ENCODE peak calls at places on chromosomes 13 and 19, in nine cellular contexts. One of them, this sample, is unnamed.

GRCh38 chr13:99313473-99313872 is 6.3 kb upstream of the GPR183 start:
- DNase-seq in NCI-H1092: no peak
- DNase-seq in activated T-helper 1 cell treated with Interleukin-2 at 50 U/mL for 16 hours: no peak
- DNase-seq in NCI-H1105 treated with DMSO at 0.1 percent for 48 hours: no peak
- DNase-seq in adrenal gland: no peak
- DNase-seq in RWPE1: no peak
- DNase-seq in cardiac muscle cell: peak
- DNase-seq in fibroblast of pulmonary artery: peak
- DNase-seq in immature natural killer cell: no peak
- DNase-seq in this sample: no peak

GRCh38 chr13:20487927-20488326 is 37.7 kb downstream of the CRYL1 start:
- DNase-seq in immature natural killer cell: no peak
- DNase-seq in activated T-helper 1 cell treated with Interleukin-2 at 50 U/mL for 16 hours: no peak
- DNase-seq in fibroblast of pulmonary artery: no peak
- DNase-seq in RWPE1: no peak
- DNase-seq in cardiac muscle cell: no peak
- DNase-seq in adrenal gland: no peak
- DNase-seq in NCI-H1092: no peak
- DNase-seq in NCI-H1105 treated with DMSO at 0.1 percent for 48 hours: no peak
- DNase-seq in this sample: no peak

GRCh38 chr19:21835810-21836444 is at the start of gene ZNF43:
- DNase-seq in fibroblast of pulmonary artery: peak
- DNase-seq in immature natural killer cell: peak
- DNase-seq in RWPE1: peak
- DNase-seq in NCI-H1092: peak
- DNase-seq in activated T-helper 1 cell treated with Interleukin-2 at 50 U/mL for 16 hours: peak
- DNase-seq in NCI-H1105 treated with DMSO at 0.1 percent for 48 hours: peak
- DNase-seq in cardiac muscle cell: peak
- DNase-seq in adrenal gland: peak
- DNase-seq in this sample: peak

GRCh38 chr19:3281026-3281425 is 56.6 kb downstream of the CELF5 start:
- DNase-seq in NCI-H1105 treated with DMSO at 0.1 percent for 48 hours: no peak
- DNase-seq in adrenal gland: no peak
- DNase-seq in RWPE1: no peak
- DNase-seq in cardiac muscle cell: no peak
- DNase-seq in activated T-helper 1 cell treated with Interleukin-2 at 50 U/mL for 16 hours: no peak
- DNase-seq in immature natural killer cell: no peak
- DNase-seq in NCI-H1092: no peak
- DNase-seq in fibroblast of pulmonary artery: no peak
- DNase-seq in this sample: no peak

GRCh38 chr13:81778350-81778749 is 1437.4 kb upstream of the SPRY2 start:
- DNase-seq in NCI-H1105 treated with DMSO at 0.1 percent for 48 hours: no peak
- DNase-seq in RWPE1: no peak
- DNase-seq in cardiac muscle cell: no peak
- DNase-seq in adrenal gland: no peak
- DNase-seq in activated T-helper 1 cell treated with Interleukin-2 at 50 U/mL for 16 hours: no peak
- DNase-seq in immature natural killer cell: no peak
- DNase-seq in fibroblast of pulmonary artery: no peak
- DNase-seq in NCI-H1092: no peak
- DNase-seq in this sample: no peak

GRCh38 chr13:24459234-24459633 is 53.3 kb downstream of the PARP4 start:
- DNase-seq in fibroblast of pulmonary artery: peak
- DNase-seq in activated T-helper 1 cell treated with Interleukin-2 at 50 U/mL for 16 hours: no peak
- DNase-seq in cardiac muscle cell: peak
- DNase-seq in NCI-H1105 treated with DMSO at 0.1 percent for 48 hours: no peak
- DNase-seq in NCI-H1092: no peak
- DNase-seq in immature natural killer cell: no peak
- DNase-seq in RWPE1: no peak
- DNase-seq in adrenal gland: no peak
- DNase-seq in this sample: no peak

GRCh38 chr13:106382569-106382968 is 152.9 kb downstream of the EFNB2 start:
- DNase-seq in adrenal gland: no peak
- DNase-seq in NCI-H1105 treated with DMSO at 0.1 percent for 48 hours: no peak
- DNase-seq in cardiac muscle cell: no peak
- DNase-seq in RWPE1: no peak
- DNase-seq in fibroblast of pulmonary artery: no peak
- DNase-seq in activated T-helper 1 cell treated with Interleukin-2 at 50 U/mL for 16 hours: no peak
- DNase-seq in NCI-H1092: no peak
- DNase-seq in immature natural killer cell: no peak
- DNase-seq in this sample: no peak

GRCh38 chr19:16051254-16052025 is 24.9 kb upstream of the TPM4 start:
- DNase-seq in NCI-H1105 treated with DMSO at 0.1 percent for 48 hours: no peak
- DNase-seq in immature natural killer cell: peak
- DNase-seq in NCI-H1092: no peak
- DNase-seq in fibroblast of pulmonary artery: peak
- DNase-seq in adrenal gland: no peak
- DNase-seq in RWPE1: no peak
- DNase-seq in cardiac muscle cell: peak
- DNase-seq in activated T-helper 1 cell treated with Interleukin-2 at 50 U/mL for 16 hours: peak
- DNase-seq in this sample: no peak

GRCh38 chr19:3692141-3693029 is 7.9 kb downstream of the PIP5K1C start:
- DNase-seq in fibroblast of pulmonary artery: no peak
- DNase-seq in RWPE1: no peak
- DNase-seq in NCI-H1105 treated with DMSO at 0.1 percent for 48 hours: no peak
- DNase-seq in activated T-helper 1 cell treated with Interleukin-2 at 50 U/mL for 16 hours: peak
- DNase-seq in cardiac muscle cell: no peak
- DNase-seq in adrenal gland: no peak
- DNase-seq in immature natural killer cell: peak
- DNase-seq in NCI-H1092: no peak
- DNase-seq in this sample: no peak

GRCh38 chr13:90185734-90186133 is 1161.8 kb upstream of the MIR17HG start:
- DNase-seq in fibroblast of pulmonary artery: no peak
- DNase-seq in activated T-helper 1 cell treated with Interleukin-2 at 50 U/mL for 16 hours: no peak
- DNase-seq in RWPE1: no peak
- DNase-seq in NCI-H1092: no peak
- DNase-seq in cardiac muscle cell: no peak
- DNase-seq in immature natural killer cell: no peak
- DNase-seq in adrenal gland: no peak
- DNase-seq in NCI-H1105 treated with DMSO at 0.1 percent for 48 hours: no peak
- DNase-seq in this sample: no peak

GRCh38 chr19:6718111-6718740 is 2.2 kb downstream of the C3 start:
- DNase-seq in activated T-helper 1 cell treated with Interleukin-2 at 50 U/mL for 16 hours: no peak
- DNase-seq in NCI-H1092: no peak
- DNase-seq in fibroblast of pulmonary artery: no peak
- DNase-seq in immature natural killer cell: no peak
- DNase-seq in cardiac muscle cell: no peak
- DNase-seq in adrenal gland: no peak
- DNase-seq in NCI-H1105 treated with DMSO at 0.1 percent for 48 hours: no peak
- DNase-seq in RWPE1: no peak
- DNase-seq in this sample: no peak

GRCh38 chr13:35388456-35388855 is 88.0 kb downstream of the MAB21L1 start:
- DNase-seq in NCI-H1105 treated with DMSO at 0.1 percent for 48 hours: no peak
- DNase-seq in immature natural killer cell: no peak
- DNase-seq in activated T-helper 1 cell treated with Interleukin-2 at 50 U/mL for 16 hours: no peak
- DNase-seq in RWPE1: no peak
- DNase-seq in adrenal gland: no peak
- DNase-seq in fibroblast of pulmonary artery: peak
- DNase-seq in NCI-H1092: no peak
- DNase-seq in cardiac muscle cell: peak
- DNase-seq in this sample: no peak

GRCh38 chr13:85430216-85430615 is 369.0 kb downstream of the SLITRK6 start:
- DNase-seq in adrenal gland: no peak
- DNase-seq in immature natural killer cell: no peak
- DNase-seq in NCI-H1105 treated with DMSO at 0.1 percent for 48 hours: no peak
- DNase-seq in RWPE1: no peak
- DNase-seq in NCI-H1092: no peak
- DNase-seq in activated T-helper 1 cell treated with Interleukin-2 at 50 U/mL for 16 hours: no peak
- DNase-seq in fibroblast of pulmonary artery: no peak
- DNase-seq in cardiac muscle cell: no peak
- DNase-seq in this sample: no peak